ENCODE peak calls at places on chromosome 12, in ten cellular contexts. L is stimulated activated CD8-positive, alpha-beta memory T cell treated with anti-CD3 and anti-CD28 coated beads, Interleukin-7, amount 100 ng/mL, for 4 hours; G is T-helper 17 cell; Y is mucosa of descending colon; I is ELR; W is pulmonary artery endothelial cell; F is fibroblast of mammary gland; X is activated CD4-positive, alpha-beta T cell treated with anti-CD3 and anti-CD28 coated beads, Interleukin-2, amount 10 ng/mL, durations not matched to agents 7 days and 5 days; A is fibroblast of the aortic adventitia; C is NCI-H2029 treated with DMSO at 0.1 percent for 48 hours. B is an unnamed sample.

GRCh38 chr12:88763536-88764100 is 183.3 kb upstream of the KITLG start:
- DNase-seq in L (no peak), G (no peak), Y (no peak), I (peak; percentile 55), W (no peak), F (peak; percentile 8), X (no peak), A (no peak), C (no peak), B (no peak)

GRCh38 chr12:111444314-111444705 is 38.6 kb downstream of the SH2B3 start:
- DNase-seq in L (no peak), G (no peak), Y (no peak), I (peak; percentile 73), W (no peak), F (no peak), X (peak; percentile 59), A (no peak), C (no peak), B (no peak)

GRCh38 chr12:12466157-12466556 is 96.5 kb downstream of the DUSP16 start:
- DNase-seq in L (peak; percentile 15), G (peak; percentile 65), Y (no peak), I (no peak), W (no peak), F (no peak), X (peak; percentile 61), A (no peak), C (no peak), B (no peak)

GRCh38 chr12:80627773-80628172 is 79.7 kb upstream of the MYF6 start:
- DNase-seq in L (no peak), G (no peak), Y (no peak), I (peak; percentile 88), W (no peak), F (peak; percentile 98), X (no peak), A (peak; percentile 38), C (no peak), B (no peak)

GRCh38 chr12:22262309-22262708 is 72.2 kb downstream of the ST8SIA1 start:
- DNase-seq in L (no peak), G (no peak), Y (no peak), I (peak; percentile 15), W (no peak), F (peak; percentile 47), X (no peak), A (peak; percentile 15), C (no peak), B (no peak)

GRCh38 chr12:124376435-124376834 is 81.5 kb downstream of the RFLNA start:
- DNase-seq in L (no peak), G (no peak), Y (no peak), I (no peak), W (no peak), F (no peak), X (no peak), A (no peak), C (no peak), B (no peak)

GRCh38 chr12:95918194-95918993 is 24.0 kb downstream of the CCDC38 start:
- DNase-seq in L (peak; percentile 6), G (peak; percentile 9), Y (no peak), I (peak; percentile 71), W (peak; percentile 19), F (peak; percentile 56), X (peak; percentile 63), A (peak; percentile 57), C (peak; percentile 65), B (no peak)

GRCh38 chr12:53676715-53677611 is 1.1 kb upstream of the ATP5MC2 start:
- DNase-seq in L (no peak), G (no peak), Y (peak; percentile 56), I (peak; percentile 38), W (no peak), F (peak; percentile 60), X (no peak), A (peak; percentile 46), C (no peak), B (no peak)

GRCh38 chr12:104768033-104768432 is 190.1 kb downstream of the SLC41A2 start:
- DNase-seq in L (no peak), G (no peak), Y (no peak), I (no peak), W (no peak), F (no peak), X (no peak), A (no peak), C (no peak), B (no peak)

GRCh38 chr12:65948320-65949008 is 124.2 kb downstream of the HMGA2 start:
- DNase-seq in L (no peak), G (no peak), Y (peak; percentile 34), I (peak; percentile 97), W (peak; percentile 99), F (peak; percentile 96), X (no peak), A (peak; percentile 99), C (no peak), B (no peak)

GRCh38 chr12:109047081-109047805 is 5.1 kb upstream of the USP30 start:
- DNase-seq in L (no peak), G (no peak), Y (no peak), I (peak; percentile 53), W (no peak), F (peak; percentile 51), X (no peak), A (no peak), C (no peak), B (no peak)

GRCh38 chr12:65430571-65431306 is 152.3 kb downstream of the MSRB3 start:
- DNase-seq in L (no peak), G (no peak), Y (no peak), I (peak; percentile 92), W (peak; percentile 60), F (peak; percentile 51), X (no peak), A (peak; percentile 84), C (no peak), B (no peak)

GRCh38 chr12:45303955-45304354 is 88.1 kb downstream of the ANO6 start:
- DNase-seq in L (no peak), G (no peak), Y (no peak), I (no peak), W (no peak), F (no peak), X (no peak), A (no peak), C (no peak), B (no peak)

GRCh38 chr12:42873401-42873800 is 283.9 kb upstream of the PRICKLE1 start:
- DNase-seq in L (no peak), G (no peak), Y (no peak), I (peak; percentile 12), W (no peak), F (peak; percentile 1), X (no peak), A (peak; percentile 18), C (no peak), B (no peak)

GRCh38 chr12:93526786-93527428 is 45.6 kb upstream of the SOCS2 start:
- DNase-seq in L (no peak), G (no peak), Y (no peak), I (peak; percentile 95), W (peak; percentile 36), F (peak; percentile 87), X (no peak), A (peak; percentile 92), C (no peak), B (no peak)

GRCh38 chr12:5376591-5377207 is 55.2 kb upstream of the NTF3 start:
- DNase-seq in L (no peak), G (no peak), Y (peak; percentile 54), I (no peak), W (no peak), F (no peak), X (no peak), A (no peak), C (peak; percentile 95), B (no peak)

GRCh38 chr12:62629971-62630739 is 163.5 kb downstream of the MON2 start:
- DNase-seq in L (no peak), G (no peak), Y (no peak), I (no peak), W (no peak), F (no peak), X (no peak), A (no peak), C (no peak), B (no peak)

GRCh38 chr12:5499566-5500325 is 67.8 kb downstream of the NTF3 start:
- DNase-seq in L (no peak), G (no peak), Y (peak; percentile 45), I (peak; percentile 53), W (no peak), F (no peak), X (no peak), A (no peak), C (no peak), B (no peak)

GRCh38 chr12:88639361-88639760 is 59.1 kb upstream of the KITLG start:
- DNase-seq in L (no peak), G (no peak), Y (no peak), I (no peak), W (no peak), F (peak; percentile 46), X (no peak), A (peak; percentile 65), C (peak; percentile 62), B (no peak)

GRCh38 chr12:42140901-42141300 is 3.8 kb downstream of the GXYLT1 start:
- DNase-seq in L (no peak), G (no peak), Y (no peak), I (peak; percentile 64), W (no peak), F (peak; percentile 31), X (no peak), A (no peak), C (no peak), B (no peak)

GRCh38 chr12:25155031-25155576 is 39.9 kb downstream of the DNAI7 start:
- DNase-seq in L (no peak), G (no peak), Y (no peak), I (peak; percentile 77), W (no peak), F (peak; percentile 49), X (peak; percentile 17), A (peak; percentile 53), C (peak; percentile 4), B (no peak)

GRCh38 chr12:4855121-4855924 is 54.4 kb upstream of the KCNA1 start:
- DNase-seq in L (no peak), G (peak; percentile 36), Y (no peak), I (peak; percentile 83), W (peak; percentile 8), F (peak; percentile 82), X (peak; percentile 76), A (peak; percentile 85), C (peak; percentile 94), B (no peak)

GRCh38 chr12:38445040-38445439 is 128.5 kb downstream of the ALG10B start:
- DNase-seq in L (no peak), G (no peak), Y (no peak), I (no peak), W (no peak), F (no peak), X (no peak), A (no peak), C (no peak), B (no peak)

GRCh38 chr12:131087302-131087818 is 133.7 kb downstream of the ADGRD1 start:
- DNase-seq in L (no peak), G (no peak), Y (no peak), I (no peak), W (no peak), F (no peak), X (no peak), A (no peak), C (no peak), B (peak; percentile 89)

GRCh38 chr12:3172124-3173007 is 95.2 kb downstream of the TSPAN9 start:
- DNase-seq in L (no peak), G (no peak), Y (no peak), I (no peak), W (no peak), F (no peak), X (no peak), A (no peak), C (no peak), B (no peak)

GRCh38 chr12:124681779-124682391 is 114.5 kb upstream of the NCOR2 start:
- DNase-seq in L (no peak), G (no peak), Y (no peak), I (peak; percentile 77), W (peak; percentile 48), F (peak; percentile 97), X (no peak), A (peak; percentile 76), C (no peak), B (no peak)

GRCh38 chr12:6607751-6608591 is 792 bp upstream of the CHD4 start:
- DNase-seq in L (peak; percentile 57), G (no peak), Y (peak; percentile 41), I (peak; percentile 71), W (peak; percentile 13), F (peak; percentile 73), X (peak; percentile 74), A (peak; percentile 46), C (peak; percentile 58), B (no peak)

GRCh38 chr12:70048521-70049245 is 194.6 kb upstream of the CNOT2 start:
- DNase-seq in L (no peak), G (no peak), Y (no peak), I (no peak), W (no peak), F (no peak), X (no peak), A (no peak), C (no peak), B (no peak)